ENCODE peak calls at places on chromosome 12, in eight cellular contexts. Y, Q, R, U, H, W, J and P are unnamed samples.

GRCh38 chr12:56243731-56244181 is 13.9 kb downstream of the SLC39A5 start:
- DNase-seq in W (no peak), U (no peak), Q (no peak), J (no peak), H (no peak), R (no peak), Y (no peak), P (no peak)

GRCh38 chr12:6837370-6838060 is 3.2 kb upstream of the GNB3 start:
- DNase-seq in H (no peak), U (no peak), Q (no peak), W (no peak), J (no peak), R (no peak), Y (no peak), P (no peak)

GRCh38 chr12:75482636-75483035 is 2.1 kb downstream of the GLIPR1 start:
- DNase-seq in R (no peak), Y (no peak), U (peak; percentile 51), W (no peak), J (no peak), Q (no peak), H (peak; percentile 39), P (no peak)

GRCh38 chr12:92107621-92108131 is 38.0 kb downstream of the BTG1 start:
- DNase-seq in U (no peak), H (no peak), Y (no peak), R (no peak), W (no peak), J (no peak), Q (no peak), P (no peak)

GRCh38 chr12:122161682-122162081 is 12.3 kb downstream of the IL31 start:
- DNase-seq in Y (no peak), W (no peak), U (peak; percentile 33), R (no peak), Q (no peak), J (no peak), H (no peak), P (peak; percentile 55)

GRCh38 chr12:54131641-54132280 is 57.0 kb downstream of the SMUG1 start:
- DNase-seq in Y (peak; percentile 47), W (no peak), U (no peak), J (no peak), H (no peak), Q (no peak), R (no peak), P (no peak)

GRCh38 chr12:12461923-12462315 is 100.7 kb downstream of the DUSP16 start:
- DNase-seq in U (no peak), H (no peak), Q (no peak), R (no peak), W (no peak), Y (no peak), J (no peak), P (no peak)

GRCh38 chr12:12099102-12099501 is 28.4 kb downstream of the BCL2L14 start:
- DNase-seq in J (no peak), U (no peak), Q (no peak), W (no peak), R (no peak), Y (no peak), H (no peak), P (peak; percentile 41)

GRCh38 chr12:3364661-3365264 is 126.2 kb upstream of the PRMT8 start:
- DNase-seq in Y (no peak), R (no peak), W (no peak), U (no peak), Q (no peak), J (no peak), H (no peak), P (no peak)

GRCh38 chr12:113063396-113064350 is 7.1 kb downstream of the DTX1 start:
- DNase-seq in W (no peak), R (no peak), U (no peak), H (no peak), J (peak; percentile 20), Y (no peak), Q (no peak), P (no peak)

GRCh38 chr12:50411051-50411660 is 10.5 kb downstream of the LARP4 start:
- DNase-seq in W (no peak), H (peak; percentile 54), Q (no peak), Y (peak; percentile 31), R (no peak), J (no peak), U (no peak), P (no peak)

GRCh38 chr12:127552838-127553237 is 714.1 kb upstream of the TMEM132C start:
- DNase-seq in J (no peak), H (no peak), Q (no peak), U (no peak), Y (no peak), W (no peak), R (no peak), P (no peak)

GRCh38 chr12:132320767-132321211 is 8.6 kb downstream of the GALNT9 start:
- DNase-seq in U (no peak), Y (no peak), W (no peak), J (no peak), H (no peak), Q (no peak), R (no peak), P (no peak)

GRCh38 chr12:99618657-99619056 is 28.9 kb upstream of the GARIN6 start:
- DNase-seq in W (no peak), U (no peak), H (no peak), J (no peak), Q (no peak), Y (peak; percentile 15), R (no peak), P (no peak)

GRCh38 chr12:90909069-90909676 is 45.8 kb downstream of the CCER1 start:
- DNase-seq in W (no peak), Q (peak; percentile 26), J (peak; percentile 5), H (peak; percentile 73), U (peak; percentile 3), Y (peak; percentile 62), R (no peak), P (no peak)

GRCh38 chr12:103884316-103884715 is 43.3 kb upstream of the NT5DC3 start:
- DNase-seq in J (no peak), Y (peak; percentile 76), W (no peak), Q (peak; percentile 77), U (peak; percentile 83), R (no peak), H (peak; percentile 66), P (peak; percentile 45)

GRCh38 chr12:76413121-76413520 is 64.9 kb upstream of the BBS10 start:
- DNase-seq in Q (no peak), U (no peak), J (no peak), R (no peak), H (no peak), W (no peak), Y (no peak), P (no peak)

GRCh38 chr12:27667540-27667939 is 28.7 kb upstream of the REP15 start:
- DNase-seq in U (no peak), R (no peak), H (peak; percentile 97), Q (peak; percentile 97), Y (peak; percentile 76), W (no peak), J (no peak), P (no peak)

GRCh38 chr12:27672654-27673053 is 23.6 kb upstream of the REP15 start:
- DNase-seq in W (no peak), R (no peak), H (no peak), Y (no peak), U (no peak), J (no peak), Q (no peak), P (no peak)

GRCh38 chr12:27671865-27672264 is 24.4 kb upstream of the REP15 start:
- DNase-seq in W (no peak), R (no peak), Q (no peak), U (no peak), Y (no peak), H (no peak), J (no peak), P (no peak)

GRCh38 chr12:27674989-27675388 is 21.3 kb upstream of the REP15 start:
- DNase-seq in R (no peak), J (no peak), H (no peak), Y (no peak), Q (no peak), U (no peak), W (no peak), P (no peak)

DNA sequence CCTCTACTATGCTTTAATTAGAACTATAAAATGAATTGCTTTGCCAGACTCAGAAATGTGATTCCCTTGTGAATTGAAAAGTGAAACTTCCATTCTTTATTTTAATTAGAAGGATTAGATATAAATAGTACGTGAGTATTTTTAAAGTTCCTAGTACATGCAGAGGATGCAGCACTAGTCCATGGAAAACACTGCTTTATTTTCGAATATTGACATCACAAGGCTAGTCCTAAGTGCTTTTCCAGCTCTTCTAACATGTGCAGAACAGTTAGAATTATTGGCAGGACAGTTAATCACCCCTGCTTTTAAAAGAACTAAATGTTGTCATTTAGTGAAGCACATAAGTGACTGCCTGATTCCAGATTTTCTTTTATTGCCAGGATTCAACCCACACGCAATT is 23.0 kb upstream of the REP15 start:
- DNase-seq in H (no peak), J (no peak), W (no peak), U (no peak), Q (no peak), R (no peak), Y (no peak), P (no peak)
- H3K4me3 ChIP-seq in H (no peak overlapping the region), J (no peak overlapping the region), W (no peak overlapping the region), U (no peak overlapping the region), Q (no peak overlapping the region), R (no peak overlapping the region), Y (no peak overlapping the region), P (no peak overlapping the region)

GRCh38 chr12:94650143-94651056 is at the start of gene TMCC3:
- DNase-seq in H (peak; percentile 22), Y (no peak), W (no peak), Q (peak; percentile 80), R (peak; percentile 79), U (peak; percentile 38), J (peak; percentile 35), P (no peak)
- H3K4me3 ChIP-seq in H (peak within 1 kb of the TSS; percentile 63), Y (no peak within 1 kb of the TSS), W (peak within 1 kb of the TSS; percentile 94), Q (peak within 1 kb of the TSS; percentile 68), R (peak within 1 kb of the TSS; percentile 84), U (peak within 1 kb of the TSS; percentile 50), J (no peak within 1 kb of the TSS), P (no peak within 1 kb of the TSS)

GRCh38 chr12:129605666-129606065 is 298.2 kb downstream of the TMEM132D start:
- DNase-seq in Q (no peak), W (no peak), H (no peak), U (no peak), R (no peak), J (no peak), Y (no peak), P (no peak)

GRCh38 chr12:129610601-129611120 is 293.2 kb downstream of the TMEM132D start:
- DNase-seq in U (no peak), Q (no peak), W (no peak), H (no peak), J (no peak), R (no peak), Y (no peak), P (no peak)

GRCh38 chr12:129607756-129608155 is 296.1 kb downstream of the TMEM132D start:
- DNase-seq in Y (no peak), W (no peak), Q (no peak), J (no peak), H (no peak), U (no peak), R (no peak), P (no peak)

GRCh38 chr12:129607293-129607692 is 296.5 kb downstream of the TMEM132D start:
- DNase-seq in W (no peak), J (no peak), U (no peak), H (no peak), Y (peak; percentile 6), R (no peak), Q (no peak), P (no peak)

GRCh38 chr12:129606239-129606638 is 297.6 kb downstream of the TMEM132D start:
- DNase-seq in Q (no peak), R (no peak), J (no peak), H (no peak), W (no peak), Y (no peak), U (no peak), P (no peak)
- H3K4me3 ChIP-seq in Q (no peak overlapping the region), R (no peak overlapping the region), J (no peak overlapping the region), H (no peak overlapping the region), W (no peak overlapping the region), Y (no peak overlapping the region), U (no peak overlapping the region), P (no peak overlapping the region)

GRCh38 chr12:10392394-10392930 is 2.6 kb upstream of the KLRK1 start:
- DNase-seq in Y (peak; percentile 98), R (no peak), J (no peak), U (peak; percentile 92), H (peak; percentile 94), Q (peak; percentile 27), W (no peak), P (no peak)
- H3K4me3 ChIP-seq in Y (no peak overlapping the region), R (no peak overlapping the region), J (no peak overlapping the region), U (no peak overlapping the region), H (no peak overlapping the region), Q (no peak overlapping the region), W (no peak overlapping the region), P (no peak overlapping the region)